ENCODE peak calls at places on chromosomes 6 and 20, in four cellular contexts. L, U, C and B are unnamed samples.

GRCh38 chr6:72704979-72705378 is 83.1 kb downstream of the KCNQ5 start:
- DNase-seq in U (no peak), L (no peak), C (no peak), B (no peak)

GRCh38 chr6:83221886-83222479 is 28.8 kb downstream of the RWDD2A start:
- DNase-seq in L (peak), C (no peak), U (no peak), B (peak)

GRCh38 chr6:134714113-134714512 is 235.8 kb downstream of the ALDH8A1 start:
- DNase-seq in C (no peak), L (no peak), U (no peak), B (no peak)

GRCh38 chr6:148616811-148617210 is 130.0 kb upstream of the UST start:
- DNase-seq in L (no peak), C (no peak), U (no peak), B (no peak)

GRCh38 chr6:7108196-7108963 is 619 bp downstream of the RREB1 start:
- DNase-seq in U (peak), L (no peak), C (no peak), B (peak)

GRCh38 chr6:137363805-137364138 is 130.4 kb downstream of the OLIG3 start:
- DNase-seq in L (no peak), U (no peak), C (no peak), B (no peak)

GRCh38 chr6:167907837-167908681 is 81.3 kb downstream of the AFDN start:
- DNase-seq in C (no peak), U (no peak), L (peak), B (peak)

GRCh38 chr20:48733296-48733790 is 94.5 kb downstream of the PREX1 start:
- DNase-seq in L (no peak), U (no peak), C (no peak), B (peak)

GRCh38 chr20:59580208-59580980 is 23.9 kb upstream of the PHACTR3 start:
- DNase-seq in U (no peak), C (no peak), L (no peak), B (peak)

GRCh38 chr6:116682334-116682712 is 1.3 kb downstream of the KPNA5 start:
- DNase-seq in C (no peak), U (no peak), L (no peak), B (peak)

GRCh38 chr6:119158057-119158848 is 79.8 kb upstream of the FAM184A start:
- DNase-seq in U (peak), L (no peak), C (no peak), B (no peak)

GRCh38 chr20:63061701-63062100 is 54.9 kb upstream of the BHLHE23 start:
- DNase-seq in L (no peak), U (peak), C (no peak), B (no peak)

GRCh38 chr6:49766762-49767161 is 20.3 kb downstream of the PGK2 start:
- DNase-seq in U (no peak), L (no peak), C (no peak), B (no peak)

GRCh38 chr6:14542670-14543366 is 425.2 kb downstream of the CD83 start:
- DNase-seq in U (no peak), C (no peak), L (peak), B (peak)

GRCh38 chr20:9884061-9884460 is 45.2 kb upstream of the PAK5 start:
- DNase-seq in C (no peak), U (no peak), L (no peak), B (no peak)

GRCh38 chr20:57208198-57208597 is 58.2 kb downstream of the BMP7 start:
- DNase-seq in U (no peak), C (no peak), L (no peak), B (peak)

GRCh38 chr6:24064106-24064505 is 61.9 kb upstream of the NRSN1 start:
- DNase-seq in L (peak), U (no peak), C (no peak), B (peak)

GRCh38 chr6:17584241-17584803 is 15.8 kb upstream of the FAM8A1 start:
- DNase-seq in U (no peak), C (no peak), L (peak), B (peak)

GRCh38 chr20:56630506-56631317 is 1.6 kb downstream of the TFAP2C start:
- DNase-seq in U (no peak), C (no peak), L (no peak), B (no peak)

GRCh38 chr20:37396520-37397075 is 50.7 kb downstream of the SRC start:
- DNase-seq in C (no peak), L (no peak), U (no peak), B (peak)

GRCh38 chr20:3177746-3178477 is 4.6 kb upstream of the LZTS3 start:
- DNase-seq in L (no peak), U (no peak), C (no peak), B (peak)

GRCh38 chr6:1544603-1545002 is 65.1 kb upstream of the FOXC1 start:
- DNase-seq in L (no peak), C (no peak), U (no peak), B (peak)

GRCh38 chr6:16649241-16649640 is 112.0 kb downstream of the ATXN1 start:
- DNase-seq in L (no peak), C (no peak), U (no peak), B (no peak)

GRCh38 chr6:142871910-142872331 is 73.1 kb downstream of the HIVEP2 start:
- DNase-seq in L (no peak), U (no peak), C (no peak), B (peak)

GRCh38 chr20:7348253-7348652 is 580.8 kb downstream of the BMP2 start:
- DNase-seq in C (no peak), L (no peak), U (no peak), B (no peak)

GRCh38 chr20:51106011-51106410 is 83.1 kb upstream of the KCNG1 start:
- DNase-seq in U (no peak), L (no peak), C (no peak), B (no peak)

GRCh38 chr6:120711255-120711654 is 623.0 kb downstream of the TBC1D32 start:
- DNase-seq in U (no peak), L (no peak), C (no peak), B (no peak)

GRCh38 chr6:81511423-81511822 is 241.1 kb downstream of the TENT5A start:
- DNase-seq in L (no peak), C (no peak), U (no peak), B (no peak)

GRCh38 chr6:38527371-38527770 is 112.4 kb downstream of the BTBD9 start:
- DNase-seq in U (no peak), L (no peak), C (no peak), B (no peak)

GRCh38 chr6:74277749-74278148 is 581.7 kb downstream of the CD109 start:
- DNase-seq in C (no peak), U (no peak), L (no peak), B (no peak)

GRCh38 chr20:47278907-47279348 is 77.6 kb downstream of the ZMYND8 start:
- DNase-seq in C (no peak), U (no peak), L (peak), B (no peak)

GRCh38 chr6:121664199-121664598 is 228.8 kb downstream of the GJA1 start:
- DNase-seq in U (no peak), C (no peak), L (no peak), B (no peak)

GRCh38 chr6:3228046-3228671 is 706 bp upstream of the TUBB2B start:
- DNase-seq in L (no peak), U (no peak), C (no peak), B (no peak)

GRCh38 chr20:63135411-63135810 is 80.5 kb downstream of the YTHDF1 start:
- DNase-seq in L (no peak), C (no peak), U (no peak), B (no peak)

GRCh38 chr6:117495873-117496272 is 13.4 kb downstream of the DCBLD1 start:
- DNase-seq in U (no peak), C (no peak), L (no peak), B (no peak)

GRCh38 chr6:95923518-95923917 is 92.3 kb upstream of the FUT9 start:
- DNase-seq in U (no peak), C (no peak), L (peak), B (peak)

GRCh38 chr6:7939864-7940228 is 29.3 kb upstream of the TXNDC5 start:
- DNase-seq in L (no peak), U (no peak), C (no peak), B (no peak)

GRCh38 chr6:38784506-38785235 is 69.6 kb downstream of the DNAH8 start:
- DNase-seq in U (no peak), C (no peak), L (no peak), B (no peak)

GRCh38 chr6:82866446-82866845 is 199.2 kb downstream of the UBE3D start:
- DNase-seq in L (no peak), U (no peak), C (no peak), B (no peak)

GRCh38 chr6:129500958-129501381 is 209.0 kb downstream of the ARHGAP18 start:
- DNase-seq in C (no peak), U (no peak), L (peak), B (peak)
- TF ChIP-seq CTCF in C (no peak), U (peak), L (peak), B (no peak)

GRCh38 chr20:6008254-6008653 is 45.6 kb downstream of the LRRN4 start:
- DNase-seq in C (no peak), L (no peak), U (peak), B (peak)
- TF ChIP-seq POLR2A in C (no peak), L (no peak), U (no peak), B (no peak)

DNA sequence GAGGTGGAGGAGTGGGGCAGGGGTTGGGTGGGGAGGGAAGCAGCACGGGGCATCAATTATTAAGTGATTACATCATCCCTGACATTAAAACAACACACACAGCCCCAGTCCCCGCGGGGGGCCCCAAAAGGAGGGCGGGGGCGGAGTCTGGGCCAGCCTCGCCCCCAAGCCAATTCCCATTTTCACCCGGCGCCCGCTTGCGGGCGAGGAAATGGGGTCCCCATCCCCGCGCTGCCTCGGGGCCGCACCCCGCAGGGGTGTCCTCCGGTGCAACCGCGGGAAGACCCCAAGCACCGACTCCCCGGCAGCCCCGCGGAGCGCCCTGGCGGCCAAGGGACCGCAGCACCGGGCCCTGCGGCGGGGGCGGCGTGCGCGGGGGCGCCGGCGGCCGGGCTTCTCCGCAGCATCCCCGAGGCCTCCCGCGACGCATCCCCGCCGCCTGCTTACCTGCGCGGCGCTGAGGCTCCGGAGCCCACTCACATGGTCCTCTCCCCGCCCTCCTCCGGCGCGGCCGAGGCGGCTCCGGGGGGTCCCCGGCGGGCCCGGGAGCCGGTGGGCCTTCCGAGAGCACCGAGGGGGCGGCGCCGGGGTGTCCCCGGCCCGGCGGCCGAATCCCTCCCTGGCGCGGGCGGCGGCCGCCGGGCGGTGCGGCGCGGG is 603 bp downstream of the FYN start:
- DNase-seq in C (no peak), L (no peak), U (peak), B (peak)
- TF ChIP-seq CTCF in C (no peak), L (peak), U (peak), B (no peak)

DNA sequence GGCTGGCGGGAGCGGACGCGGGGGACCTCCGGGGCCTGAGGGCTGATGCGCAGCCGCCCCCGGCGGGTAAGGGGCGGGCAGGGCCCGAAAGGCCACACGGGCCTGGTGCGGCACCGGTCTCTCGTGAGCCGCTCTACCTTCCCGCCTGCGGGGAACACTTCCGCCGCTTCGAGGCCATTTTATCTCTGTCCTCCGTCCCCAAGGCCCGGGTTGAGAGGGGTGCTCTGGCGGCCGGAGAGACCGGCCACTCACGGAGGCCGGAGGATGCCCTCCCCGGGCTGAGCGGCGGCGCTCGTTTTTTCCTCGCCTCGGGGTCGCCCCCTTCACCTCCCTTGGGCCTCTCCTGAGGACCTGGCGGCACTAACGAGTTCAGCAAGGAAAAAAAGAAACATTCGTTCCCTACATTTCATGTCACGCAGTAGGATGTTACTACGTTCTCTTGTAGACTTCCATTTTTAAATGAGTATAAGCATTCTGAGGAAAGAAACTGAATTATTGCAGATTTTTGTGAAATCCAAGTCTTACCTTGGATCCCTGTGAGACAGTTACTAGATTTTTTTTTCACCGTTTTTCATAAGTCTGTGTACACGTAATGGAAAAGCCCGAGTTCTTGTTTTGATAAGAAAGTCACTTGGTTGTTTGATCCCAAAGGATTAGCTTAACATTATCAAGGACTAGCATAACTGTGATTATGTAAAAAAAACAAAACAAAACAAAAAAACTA is 573 bp downstream of the WTAP start:
- DNase-seq in U (no peak), C (no peak), L (no peak), B (peak)
- TF ChIP-seq POLR2A in U (no peak), C (no peak), L (no peak), B (no peak)

GRCh38 chr20:18276821-18277220 is 11.5 kb upstream of the ZNF133 start:
- DNase-seq in C (no peak), U (peak), L (peak), B (peak)
- TF ChIP-seq CTCF in C (peak), U (peak), L (peak), B (peak)

GRCh38 chr6:144149558-144149893 is 791 bp upstream of the STX11 start:
- DNase-seq in U (no peak), C (no peak), L (no peak), B (no peak)

GRCh38 chr6:144150673-144151009 is 324 bp downstream of the STX11 start:
- DNase-seq in U (no peak), C (no peak), L (peak), B (peak)

GRCh38 chr6:144151010-144151727 is 852 bp downstream of the STX11 start:
- DNase-seq in U (no peak), C (peak), L (no peak), B (peak)

GRCh38 chr6:144148891-144149290 is 1.4 kb upstream of the STX11 start:
- DNase-seq in U (no peak), C (no peak), L (no peak), B (no peak)

GRCh38 chr6:144149894-144150672 is at the start of gene STX11:
- DNase-seq in L (no peak), U (peak), C (peak), B (peak)
- TF ChIP-seq POLR2A in L (no peak), U (no peak), C (no peak), B (peak)

DNA sequence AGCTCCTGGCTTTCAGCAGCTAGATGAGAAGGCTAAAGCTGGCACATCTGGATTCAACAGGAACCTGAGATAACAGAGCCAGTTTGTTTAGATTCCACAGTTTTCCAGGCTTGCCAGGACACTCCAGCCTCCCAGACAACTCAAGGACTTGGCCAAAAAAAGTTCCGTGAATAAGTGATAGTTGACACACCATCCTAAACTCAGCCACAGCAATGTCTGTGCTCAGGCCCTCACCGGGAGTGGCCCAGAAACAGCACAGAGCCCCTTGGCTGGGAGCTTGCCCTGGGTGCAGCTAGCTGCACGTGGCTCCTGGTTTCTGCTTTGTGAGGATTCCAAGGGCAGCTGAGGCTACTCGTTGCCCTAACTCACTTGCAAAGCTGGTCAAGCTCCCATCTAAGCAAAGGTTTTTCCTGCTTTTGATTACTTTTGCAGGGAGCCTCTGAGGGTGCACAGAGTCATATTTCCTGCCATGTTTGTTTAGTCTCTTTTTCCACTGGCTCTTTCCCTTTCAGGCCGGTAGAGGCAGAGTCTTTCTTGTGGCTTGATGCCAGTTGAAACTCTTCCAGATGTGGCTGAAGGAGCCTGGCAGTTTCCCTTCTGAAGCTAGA is 118.3 kb upstream of the ECI2 start:
- DNase-seq in L (peak), C (peak), U (no peak), B (no peak)
- TF ChIP-seq CTCF in L (peak), C (no peak), U (peak), B (no peak)